ENCODE peak calls at places on chromosomes 2 and 18, in ten cellular contexts. L, Z, B, K, M, C, Q, P, I and O are unnamed samples.

GRCh38 chr2:191806396-191806795 is 40.5 kb downstream of the CAVIN2 start:
- DNase-seq in L (no peak), K (no peak), I (no peak), M (no peak), B (peak; percentile 33), P (no peak), Q (no peak), C (no peak), Z (no peak), O (peak; percentile 32)

GRCh38 chr2:241638063-241638660 is 669 bp downstream of the ATG4B start:
- DNase-seq in K (no peak), Z (no peak), P (no peak), C (no peak), B (no peak), I (no peak), L (no peak), M (no peak), Q (no peak), O (peak; percentile 16)

GRCh38 chr18:23890589-23890988 is 124.0 kb upstream of the TTC39C start:
- DNase-seq in L (no peak), I (no peak), P (no peak), C (no peak), Z (no peak), M (no peak), Q (no peak), K (no peak), B (peak; percentile 27), O (no peak)

GRCh38 chr2:25197336-25198208 is 29.2 kb upstream of the POMC start:
- DNase-seq in C (no peak), M (no peak), L (no peak), I (peak; percentile 38), Q (no peak), Z (no peak), P (no peak), K (no peak), B (no peak), O (peak; percentile 5)

GRCh38 chr18:3692113-3692621 is 242.2 kb downstream of the TGIF1 start:
- DNase-seq in K (no peak), Q (peak; percentile 29), C (no peak), B (no peak), P (no peak), I (no peak), L (no peak), Z (no peak), M (no peak), O (no peak)

GRCh38 chr2:10947005-10947440 is 35.3 kb downstream of the KCNF1 start:
- DNase-seq in Q (no peak), Z (no peak), K (no peak), B (peak; percentile 43), P (no peak), M (no peak), L (no peak), C (no peak), I (peak; percentile 17), O (peak; percentile 11)

GRCh38 chr18:39946623-39947061 is 2008.4 kb upstream of the PIK3C3 start:
- DNase-seq in K (no peak), L (peak; percentile 51), I (no peak), B (peak; percentile 82), M (peak; percentile 30), P (no peak), Q (peak; percentile 61), Z (no peak), C (peak; percentile 15), O (peak; percentile 80)

GRCh38 chr2:169007941-169008340 is 23.2 kb downstream of the ABCB11 start:
- DNase-seq in Q (no peak), P (no peak), C (no peak), Z (no peak), M (no peak), B (no peak), K (no peak), I (no peak), L (no peak), O (no peak)

GRCh38 chr18:63339920-63340484 is 20.4 kb upstream of the BCL2 start:
- DNase-seq in L (peak; percentile 10), K (no peak), C (no peak), P (no peak), Q (peak; percentile 81), M (peak; percentile 32), B (peak; percentile 58), I (peak; percentile 69), Z (peak; percentile 45), O (peak; percentile 55)

GRCh38 chr2:45681675-45682074 is 30.2 kb downstream of the PRKCE start:
- DNase-seq in K (no peak), B (peak; percentile 81), C (peak; percentile 8), Z (no peak), L (peak; percentile 81), Q (no peak), P (no peak), M (peak; percentile 58), I (no peak), O (peak; percentile 74)

GRCh38 chr2:127196998-127197397 is 23.1 kb downstream of the CYP27C1 start:
- DNase-seq in C (no peak), Z (peak; percentile 38), M (no peak), P (no peak), I (no peak), Q (no peak), L (peak; percentile 66), K (no peak), B (no peak), O (no peak)

GRCh38 chr18:28365406-28365805 is 188.5 kb upstream of the CDH2 start:
- DNase-seq in M (no peak), K (no peak), Z (no peak), C (no peak), I (no peak), Q (no peak), P (no peak), L (no peak), B (no peak), O (no peak)

GRCh38 chr2:134692461-134692860 is 26.3 kb downstream of the TMEM163 start:
- DNase-seq in K (no peak), Q (no peak), C (no peak), I (no peak), P (no peak), L (no peak), M (no peak), B (no peak), Z (peak; percentile 37), O (no peak)

GRCh38 chr2:62826141-62826540 is 120.6 kb downstream of the EHBP1 start:
- DNase-seq in B (no peak), Z (no peak), M (no peak), P (no peak), I (peak; percentile 39), Q (no peak), K (no peak), C (no peak), L (no peak), O (no peak)

DNA sequence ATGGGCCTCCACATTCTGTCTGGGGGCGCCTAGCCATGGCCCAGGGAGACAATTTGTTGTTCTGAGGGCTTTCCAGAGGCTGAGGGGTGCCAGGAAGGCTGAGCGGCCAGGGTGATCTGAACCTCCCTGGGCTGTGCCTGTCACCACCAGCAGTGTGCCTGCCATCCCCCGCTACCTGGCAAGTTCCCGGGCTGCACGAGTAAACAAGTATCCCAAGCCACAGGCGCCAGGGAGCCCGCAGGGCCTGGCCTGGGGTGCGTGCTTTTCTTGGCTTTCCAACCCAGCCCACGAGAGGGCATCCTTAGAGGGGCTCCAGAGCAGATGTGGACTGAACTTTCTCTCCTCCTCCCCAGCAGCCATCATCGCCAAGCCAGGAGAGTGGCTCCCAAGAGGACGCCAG is 35.1 kb upstream of the B3GNT7 start:
- DNase-seq in Z (peak; percentile 16), M (no peak), C (no peak), K (no peak), Q (peak; percentile 85), P (no peak), L (no peak), B (no peak), I (no peak), O (no peak)
- TF ChIP-seq CTCF in Z (peak; percentile 20), M (no peak), C (no peak), K (no peak), Q (peak; percentile 50), P (no peak), L (no peak), B (no peak), I (no peak), O (no peak)

DNA sequence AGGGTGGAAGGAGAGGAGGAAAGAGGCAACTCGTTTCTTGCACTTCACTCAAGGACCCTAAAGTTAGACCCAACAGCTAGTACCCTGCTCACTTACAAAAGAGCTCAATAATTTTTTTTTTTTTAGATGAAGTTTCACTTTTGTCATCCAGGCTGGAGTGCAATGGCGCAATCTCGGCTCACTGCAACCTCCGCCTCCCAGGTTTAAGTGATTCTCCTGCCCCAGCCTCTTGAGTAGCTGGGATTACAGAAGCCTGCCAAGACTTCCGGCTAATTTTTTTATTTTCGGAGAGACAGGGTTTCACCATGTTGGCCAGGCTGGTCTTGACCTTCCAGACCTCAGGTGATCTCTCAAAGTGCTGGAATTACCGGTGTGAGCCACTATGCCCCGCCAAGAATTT is 4.1 kb downstream of the ASB3 start:
- DNase-seq in C (no peak), P (no peak), M (no peak), Z (no peak), K (no peak), Q (no peak), I (no peak), B (no peak), L (no peak), O (no peak)
- H3K4me3 ChIP-seq in C (no peak overlapping the region), P (no peak overlapping the region), M (no peak overlapping the region), Z (no peak overlapping the region), K (no peak overlapping the region), Q (no peak overlapping the region), I (no peak overlapping the region), B (no peak overlapping the region), L (no peak overlapping the region), O (no peak overlapping the region)

DNA sequence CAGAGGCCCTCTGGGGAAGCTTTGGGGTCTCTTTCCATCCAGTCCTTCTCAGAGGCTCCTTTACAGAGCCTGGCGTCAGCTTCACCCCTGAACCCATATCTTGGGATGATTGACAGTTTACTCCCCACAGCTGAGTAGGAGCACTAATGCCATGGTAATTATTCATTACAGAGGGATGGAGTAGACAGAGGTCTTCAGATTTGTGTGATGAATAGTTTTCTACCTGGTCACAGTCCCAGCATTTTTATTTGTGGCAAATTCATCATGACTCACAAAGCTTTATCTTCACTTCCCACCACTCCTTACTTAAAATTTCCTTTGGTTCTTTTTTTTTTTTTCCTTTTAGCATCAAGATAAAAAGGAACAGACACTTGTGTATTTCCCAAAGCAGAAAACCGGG is 104.2 kb downstream of the CCDC85A start:
- DNase-seq in Z (no peak), M (no peak), C (no peak), P (no peak), B (no peak), L (peak; percentile 3), I (no peak), Q (no peak), K (no peak), O (no peak)
- TF ChIP-seq CTCF in Z (no peak), M (no peak), C (no peak), P (no peak), B (no peak), L (no peak), I (no peak), Q (no peak), K (no peak), O (no peak)

DNA sequence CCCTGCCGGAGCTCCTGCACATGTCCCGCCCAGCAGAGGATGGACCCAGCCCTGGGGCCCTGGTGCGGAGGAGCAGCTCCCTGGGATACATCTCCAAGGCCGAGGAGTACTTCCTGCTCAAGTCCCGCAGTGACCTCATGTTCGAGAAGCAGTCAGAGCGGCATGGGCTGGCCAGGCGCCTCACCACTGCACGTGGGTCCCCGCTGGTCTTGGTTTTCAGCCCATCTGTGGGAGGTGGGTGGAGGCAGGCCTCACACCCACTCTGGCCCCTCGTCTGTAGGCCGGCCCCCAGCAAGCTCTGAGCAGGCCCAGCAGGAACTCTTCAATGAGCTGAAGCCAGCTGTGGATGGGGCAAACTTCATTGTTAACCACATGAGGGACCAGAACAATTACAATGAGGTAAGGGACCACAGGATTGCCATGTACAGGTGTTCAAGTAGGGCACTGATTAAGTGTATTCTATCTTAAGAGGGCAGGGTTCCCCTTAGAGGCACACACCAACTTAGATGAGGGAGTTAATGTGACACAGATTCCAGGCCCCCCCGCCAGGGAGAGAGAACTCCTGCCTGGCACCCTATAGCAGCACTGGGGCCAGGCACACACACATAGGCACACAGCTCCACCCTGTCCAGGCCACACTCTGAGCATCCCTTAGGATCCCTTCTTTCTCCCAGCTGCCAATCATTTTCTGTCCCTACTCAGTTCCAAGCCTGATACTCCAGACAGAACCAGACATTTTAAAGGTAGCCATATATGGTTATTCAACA is 5.4 kb upstream of the CHRNG start:
- DNase-seq in Q (no peak), Z (peak; percentile 28), I (no peak), C (no peak), B (no peak), M (no peak), P (no peak), K (no peak), L (no peak), O (peak; percentile 13)
- H3K4me3 ChIP-seq in Q (no peak overlapping the region), Z (no peak overlapping the region), I (no peak overlapping the region), C (no peak overlapping the region), B (no peak overlapping the region), M (no peak overlapping the region), P (no peak overlapping the region), K (no peak overlapping the region), L (no peak overlapping the region), O (no peak overlapping the region)